ENCODE peak calls at places on chromosomes 11 and 22, in four cellular contexts. P is stimulated activated CD8-positive, alpha-beta memory T cell treated with anti-CD3 and anti-CD28 coated beads, Interleukin-12 subunit alpha, Interleukin-12 subunit beta, amount 100 ng/mL, for 1 hour; V is transverse colon; G is Daoy. A is an unnamed sample.

GRCh38 chr22:35475545-35475944 is 65.1 kb upstream of the RASD2 start:
- DNase-seq in P (no peak), V (no peak), G (peak), A (no peak)

GRCh38 chr11:128916646-128917045 is 25.5 kb downstream of the KCNJ5 start:
- DNase-seq in P (no peak), V (no peak), G (no peak), A (no peak)

GRCh38 chr11:61667684-61668320 is 12.4 kb upstream of the DAGLA start:
- DNase-seq in P (no peak), V (no peak), G (no peak), A (no peak)

GRCh38 chr11:134654161-134654915 is 242.3 kb upstream of the B3GAT1 start:
- DNase-seq in P (no peak), V (no peak), G (no peak), A (no peak)

GRCh38 chr11:74373382-74373781 is 24.9 kb downstream of the PGM2L1 start:
- DNase-seq in P (no peak), V (no peak), G (no peak), A (no peak)

GRCh38 chr22:40922484-40923303 is 28.5 kb upstream of the RBX1 start:
- DNase-seq in P (no peak), V (no peak), G (peak), A (peak)

GRCh38 chr22:44145544-44145943 is 35.2 kb upstream of the PARVG start:
- DNase-seq in P (no peak), V (no peak), G (no peak), A (no peak)

GRCh38 chr11:86446163-86446923 is 71.7 kb downstream of the CCDC81 start:
- DNase-seq in P (no peak), V (no peak), G (no peak), A (no peak)

GRCh38 chr22:20191803-20192202 is 40.9 kb upstream of the CCDC188 start:
- DNase-seq in P (no peak), V (no peak), G (no peak), A (no peak)

GRCh38 chr22:46069518-46070214 is 80.7 kb upstream of the PPARA start:
- DNase-seq in P (no peak), V (peak), G (peak), A (peak)

GRCh38 chr22:42459273-42460040 is 27.3 kb upstream of the NFAM1 start:
- DNase-seq in P (no peak), V (peak), G (no peak), A (no peak)

GRCh38 chr11:26410967-26411366 is 79.0 kb downstream of the ANO3 start:
- DNase-seq in P (no peak), V (no peak), G (no peak), A (no peak)

GRCh38 chr11:20000393-20001134 is 159.7 kb downstream of the DBX1 start:
- DNase-seq in P (no peak), V (no peak), G (no peak), A (no peak)

GRCh38 chr11:31805629-31806185 is 5.4 kb downstream of the PAX6 start:
- DNase-seq in P (no peak), V (no peak), G (no peak), A (no peak)

GRCh38 chr22:19707347-19708322 is 6.7 kb upstream of the SEPTIN5 start:
- DNase-seq in P (no peak), V (no peak), G (no peak), A (no peak)

GRCh38 chr11:134759314-134759713 is 347.3 kb upstream of the B3GAT1 start:
- DNase-seq in P (no peak), V (no peak), G (no peak), A (no peak)

GRCh38 chr22:42562282-42562681 is 8.5 kb downstream of the SERHL2 start:
- DNase-seq in P (no peak), V (no peak), G (no peak), A (no peak)

GRCh38 chr11:61138940-61139339 is 22.3 kb downstream of the VPS37C start:
- DNase-seq in P (no peak), V (no peak), G (peak), A (no peak)

GRCh38 chr11:14789879-14790484 is 102.0 kb downstream of the CYP2R1 start:
- DNase-seq in P (no peak), V (no peak), G (no peak), A (no peak)

GRCh38 chr11:61694971-61695706 is 14.9 kb downstream of the DAGLA start:
- DNase-seq in P (no peak), V (peak), G (no peak), A (no peak)

A was measured in AG04450.